ENCODE peak calls at places on chromosomes 13 and 19, in nine cellular contexts. One of them, this sample, is unnamed.
A peak's percentile ranks its signal among the peaks of the same experiment; 100 is the strongest.

GRCh38 chr13:75364131-75364713 is 117.7 kb downstream of the TBC1D4 start:
- DNase-seq in cardiac fibroblast: no peak
- DNase-seq in tibial artery: no peak
- DNase-seq in psoas muscle: no peak
- DNase-seq in left ventricle myocardium inferior: no peak
- DNase-seq in neural progenitor cell: no peak
- DNase-seq in IMR-90: peak; percentile 21
- DNase-seq in upper lobe of right lung: no peak
- DNase-seq in cardiac muscle cell: no peak
- DNase-seq in this sample: no peak

GRCh38 chr13:110661256-110661655 is 44.7 kb downstream of the CARS2 start:
- DNase-seq in neural progenitor cell: no peak
- DNase-seq in cardiac muscle cell: no peak
- DNase-seq in left ventricle myocardium inferior: no peak
- DNase-seq in cardiac fibroblast: peak; percentile 13
- DNase-seq in upper lobe of right lung: no peak
- DNase-seq in tibial artery: no peak
- DNase-seq in psoas muscle: no peak
- DNase-seq in IMR-90: no peak
- DNase-seq in this sample: no peak

GRCh38 chr19:12991296-12991695 is 4.0 kb upstream of the NFIX start:
- DNase-seq in cardiac fibroblast: no peak
- DNase-seq in left ventricle myocardium inferior: no peak
- DNase-seq in cardiac muscle cell: no peak
- DNase-seq in tibial artery: no peak
- DNase-seq in neural progenitor cell: no peak
- DNase-seq in psoas muscle: no peak
- DNase-seq in upper lobe of right lung: no peak
- DNase-seq in IMR-90: no peak
- DNase-seq in this sample: no peak

GRCh38 chr13:67549331-67549730 is 319.2 kb upstream of the PCDH9 start:
- DNase-seq in neural progenitor cell: no peak
- DNase-seq in psoas muscle: no peak
- DNase-seq in cardiac muscle cell: no peak
- DNase-seq in tibial artery: no peak
- DNase-seq in upper lobe of right lung: no peak
- DNase-seq in IMR-90: peak; percentile 91
- DNase-seq in cardiac fibroblast: peak; percentile 23
- DNase-seq in left ventricle myocardium inferior: no peak
- DNase-seq in this sample: no peak

GRCh38 chr13:39603424-39603947 is 493 bp upstream of the LHFPL6 start:
- DNase-seq in IMR-90: peak; percentile 24
- DNase-seq in cardiac fibroblast: peak; percentile 30
- DNase-seq in tibial artery: no peak
- DNase-seq in cardiac muscle cell: peak; percentile 48
- DNase-seq in upper lobe of right lung: no peak
- DNase-seq in left ventricle myocardium inferior: no peak
- DNase-seq in psoas muscle: no peak
- DNase-seq in neural progenitor cell: peak; percentile 29
- DNase-seq in this sample: no peak

GRCh38 chr19:10018219-10018618 is 4.9 kb downstream of the RDH8 start:
- DNase-seq in cardiac muscle cell: no peak
- DNase-seq in cardiac fibroblast: no peak
- DNase-seq in IMR-90: peak; percentile 87
- DNase-seq in neural progenitor cell: no peak
- DNase-seq in tibial artery: no peak
- DNase-seq in psoas muscle: no peak
- DNase-seq in left ventricle myocardium inferior: no peak
- DNase-seq in upper lobe of right lung: no peak
- DNase-seq in this sample: no peak

GRCh38 chr19:4357095-4357797 is 13.9 kb downstream of the MPND start:
- DNase-seq in psoas muscle: no peak
- DNase-seq in IMR-90: no peak
- DNase-seq in upper lobe of right lung: no peak
- DNase-seq in cardiac muscle cell: no peak
- DNase-seq in neural progenitor cell: no peak
- DNase-seq in cardiac fibroblast: no peak
- DNase-seq in left ventricle myocardium inferior: no peak
- DNase-seq in tibial artery: no peak
- DNase-seq in this sample: peak; percentile 84

GRCh38 chr13:27967203-27967735 is 1.8 kb downstream of the CDX2 start:
- DNase-seq in neural progenitor cell: no peak
- DNase-seq in left ventricle myocardium inferior: no peak
- DNase-seq in upper lobe of right lung: no peak
- DNase-seq in tibial artery: no peak
- DNase-seq in cardiac fibroblast: no peak
- DNase-seq in psoas muscle: no peak
- DNase-seq in cardiac muscle cell: no peak
- DNase-seq in IMR-90: no peak
- DNase-seq in this sample: peak; percentile 68

GRCh38 chr19:11540642-11541041 is 2.0 kb downstream of the CNN1 start:
- DNase-seq in cardiac muscle cell: no peak
- DNase-seq in tibial artery: no peak
- DNase-seq in IMR-90: no peak
- DNase-seq in left ventricle myocardium inferior: no peak
- DNase-seq in upper lobe of right lung: no peak
- DNase-seq in cardiac fibroblast: no peak
- DNase-seq in psoas muscle: no peak
- DNase-seq in neural progenitor cell: no peak
- DNase-seq in this sample: no peak

GRCh38 chr13:105655046-105655445 is 880.4 kb downstream of the EFNB2 start:
- DNase-seq in tibial artery: no peak
- DNase-seq in cardiac muscle cell: no peak
- DNase-seq in neural progenitor cell: no peak
- DNase-seq in cardiac fibroblast: peak; percentile 56
- DNase-seq in IMR-90: peak; percentile 74
- DNase-seq in left ventricle myocardium inferior: no peak
- DNase-seq in upper lobe of right lung: no peak
- DNase-seq in psoas muscle: no peak
- DNase-seq in this sample: no peak

GRCh38 chr19:15893498-15893897 is 4.4 kb downstream of the CYP4F2 start:
- DNase-seq in IMR-90: no peak
- DNase-seq in cardiac fibroblast: no peak
- DNase-seq in psoas muscle: no peak
- DNase-seq in tibial artery: no peak
- DNase-seq in neural progenitor cell: no peak
- DNase-seq in upper lobe of right lung: no peak
- DNase-seq in left ventricle myocardium inferior: no peak
- DNase-seq in cardiac muscle cell: no peak
- DNase-seq in this sample: no peak

GRCh38 chr19:15894359-15894758 is 3.5 kb downstream of the CYP4F2 start:
- DNase-seq in psoas muscle: no peak
- DNase-seq in upper lobe of right lung: no peak
- DNase-seq in cardiac fibroblast: no peak
- DNase-seq in left ventricle myocardium inferior: no peak
- DNase-seq in tibial artery: no peak
- DNase-seq in cardiac muscle cell: no peak
- DNase-seq in neural progenitor cell: no peak
- DNase-seq in IMR-90: no peak
- DNase-seq in this sample: no peak

GRCh38 chr19:15895876-15896430 is 1.9 kb downstream of the CYP4F2 start:
- DNase-seq in cardiac fibroblast: no peak
- DNase-seq in tibial artery: no peak
- DNase-seq in left ventricle myocardium inferior: no peak
- DNase-seq in neural progenitor cell: no peak
- DNase-seq in upper lobe of right lung: no peak
- DNase-seq in IMR-90: no peak
- DNase-seq in cardiac muscle cell: no peak
- DNase-seq in psoas muscle: no peak
- DNase-seq in this sample: no peak

GRCh38 chr19:15891434-15891833 is 6.4 kb downstream of the CYP4F2 start:
- DNase-seq in tibial artery: no peak
- DNase-seq in cardiac muscle cell: no peak
- DNase-seq in cardiac fibroblast: no peak
- DNase-seq in psoas muscle: no peak
- DNase-seq in IMR-90: no peak
- DNase-seq in neural progenitor cell: no peak
- DNase-seq in left ventricle myocardium inferior: no peak
- DNase-seq in upper lobe of right lung: no peak
- DNase-seq in this sample: no peak

DNA sequence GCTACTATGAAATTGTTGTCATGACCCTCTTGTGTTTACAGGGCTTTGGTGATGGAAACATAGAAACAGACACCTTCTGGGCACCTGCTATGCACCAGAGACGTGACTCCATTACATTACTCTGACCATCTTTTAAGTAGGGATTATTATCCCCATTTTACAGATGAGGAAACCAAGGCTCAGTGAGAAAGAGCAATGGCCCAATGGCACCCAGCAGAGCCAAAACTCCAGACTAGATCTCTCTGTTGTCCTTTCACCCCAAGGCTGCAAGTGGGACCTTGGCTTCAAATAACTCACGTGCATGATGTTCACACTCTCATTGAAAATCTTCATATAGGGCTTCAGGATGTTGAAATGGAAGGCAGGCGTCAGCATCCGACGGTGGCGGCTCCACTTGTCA is 5.9 kb downstream of the CYP4F2 start:
- DNase-seq in cardiac fibroblast: no peak
- DNase-seq in psoas muscle: no peak
- DNase-seq in IMR-90: no peak
- DNase-seq in neural progenitor cell: no peak
- DNase-seq in upper lobe of right lung: no peak
- DNase-seq in cardiac muscle cell: no peak
- DNase-seq in tibial artery: no peak
- DNase-seq in left ventricle myocardium inferior: no peak
- DNase-seq in this sample: no peak
- H3K4me3 ChIP-seq in cardiac fibroblast: no peak overlapping the region
- H3K4me3 ChIP-seq in psoas muscle: no peak overlapping the region
- H3K4me3 ChIP-seq in IMR-90: no peak overlapping the region
- H3K4me3 ChIP-seq in neural progenitor cell: no peak overlapping the region
- H3K4me3 ChIP-seq in upper lobe of right lung: no peak overlapping the region
- H3K4me3 ChIP-seq in cardiac muscle cell: no peak overlapping the region
- H3K4me3 ChIP-seq in tibial artery: no peak overlapping the region
- H3K4me3 ChIP-seq in left ventricle myocardium inferior: no peak overlapping the region
- H3K4me3 ChIP-seq in this sample: no peak overlapping the region

GRCh38 chr19:35247526-35248309 is 1.1 kb upstream of the LSR start:
- DNase-seq in cardiac fibroblast: no peak
- DNase-seq in upper lobe of right lung: peak; percentile 92
- DNase-seq in left ventricle myocardium inferior: no peak
- DNase-seq in psoas muscle: no peak
- DNase-seq in neural progenitor cell: peak; percentile 98
- DNase-seq in tibial artery: no peak
- DNase-seq in IMR-90: no peak
- DNase-seq in cardiac muscle cell: peak; percentile 96
- DNase-seq in this sample: peak; percentile 54
- TF ChIP-seq CTCF in cardiac fibroblast: no peak
- TF ChIP-seq CTCF in upper lobe of right lung: peak; percentile 51
- TF ChIP-seq CTCF in left ventricle myocardium inferior: peak; percentile 47
- TF ChIP-seq CTCF in psoas muscle: peak; percentile 25
- TF ChIP-seq CTCF in neural progenitor cell: peak; percentile 50
- TF ChIP-seq CTCF in tibial artery: no peak
- TF ChIP-seq CTCF in IMR-90: no peak
- TF ChIP-seq CTCF in cardiac muscle cell: peak; percentile 13
- TF ChIP-seq CTCF in this sample: no peak

GRCh38 chr13:20161951-20162300 is 1.1 kb upstream of the GJA3 start:
- DNase-seq in IMR-90: no peak
- DNase-seq in tibial artery: no peak
- DNase-seq in left ventricle myocardium inferior: no peak
- DNase-seq in cardiac fibroblast: no peak
- DNase-seq in neural progenitor cell: peak; percentile 43
- DNase-seq in psoas muscle: no peak
- DNase-seq in cardiac muscle cell: no peak
- DNase-seq in upper lobe of right lung: no peak
- DNase-seq in this sample: no peak
- H3K4me3 ChIP-seq in IMR-90: no peak overlapping the region
- H3K4me3 ChIP-seq in tibial artery: no peak overlapping the region
- H3K4me3 ChIP-seq in left ventricle myocardium inferior: peak overlapping the region; percentile 74
- H3K4me3 ChIP-seq in cardiac fibroblast: no peak overlapping the region
- H3K4me3 ChIP-seq in neural progenitor cell: peak overlapping the region; percentile 61
- H3K4me3 ChIP-seq in psoas muscle: no peak overlapping the region
- H3K4me3 ChIP-seq in cardiac muscle cell: peak overlapping the region; percentile 94
- H3K4me3 ChIP-seq in upper lobe of right lung: no peak overlapping the region
- H3K4me3 ChIP-seq in this sample: no peak overlapping the region

GRCh38 chr13:48975926-48976676 is 389 bp downstream of the FNDC3A start:
- DNase-seq in cardiac fibroblast: peak; percentile 84
- DNase-seq in psoas muscle: peak; percentile 90
- DNase-seq in upper lobe of right lung: peak; percentile 93
- DNase-seq in neural progenitor cell: peak; percentile 90
- DNase-seq in left ventricle myocardium inferior: peak; percentile 85
- DNase-seq in cardiac muscle cell: peak; percentile 87
- DNase-seq in tibial artery: peak; percentile 83
- DNase-seq in IMR-90: peak; percentile 75
- DNase-seq in this sample: peak; percentile 95

GRCh38 chr13:48977973-48978372 is 2.3 kb downstream of the FNDC3A start:
- DNase-seq in psoas muscle: no peak
- DNase-seq in neural progenitor cell: no peak
- DNase-seq in upper lobe of right lung: no peak
- DNase-seq in left ventricle myocardium inferior: no peak
- DNase-seq in cardiac muscle cell: no peak
- DNase-seq in cardiac fibroblast: no peak
- DNase-seq in IMR-90: peak; percentile 57
- DNase-seq in tibial artery: no peak
- DNase-seq in this sample: no peak

GRCh38 chr13:48976677-48977625 is 1.2 kb downstream of the FNDC3A start:
- DNase-seq in IMR-90: no peak
- DNase-seq in cardiac muscle cell: no peak
- DNase-seq in cardiac fibroblast: peak; percentile 6
- DNase-seq in neural progenitor cell: no peak
- DNase-seq in left ventricle myocardium inferior: no peak
- DNase-seq in upper lobe of right lung: no peak
- DNase-seq in tibial artery: no peak
- DNase-seq in psoas muscle: no peak
- DNase-seq in this sample: peak; percentile 44

GRCh38 chr13:48973845-48974431 is 1.8 kb upstream of the FNDC3A start:
- DNase-seq in IMR-90: no peak
- DNase-seq in cardiac muscle cell: no peak
- DNase-seq in upper lobe of right lung: no peak
- DNase-seq in neural progenitor cell: no peak
- DNase-seq in left ventricle myocardium inferior: no peak
- DNase-seq in tibial artery: no peak
- DNase-seq in cardiac fibroblast: no peak
- DNase-seq in psoas muscle: no peak
- DNase-seq in this sample: no peak

DNA sequence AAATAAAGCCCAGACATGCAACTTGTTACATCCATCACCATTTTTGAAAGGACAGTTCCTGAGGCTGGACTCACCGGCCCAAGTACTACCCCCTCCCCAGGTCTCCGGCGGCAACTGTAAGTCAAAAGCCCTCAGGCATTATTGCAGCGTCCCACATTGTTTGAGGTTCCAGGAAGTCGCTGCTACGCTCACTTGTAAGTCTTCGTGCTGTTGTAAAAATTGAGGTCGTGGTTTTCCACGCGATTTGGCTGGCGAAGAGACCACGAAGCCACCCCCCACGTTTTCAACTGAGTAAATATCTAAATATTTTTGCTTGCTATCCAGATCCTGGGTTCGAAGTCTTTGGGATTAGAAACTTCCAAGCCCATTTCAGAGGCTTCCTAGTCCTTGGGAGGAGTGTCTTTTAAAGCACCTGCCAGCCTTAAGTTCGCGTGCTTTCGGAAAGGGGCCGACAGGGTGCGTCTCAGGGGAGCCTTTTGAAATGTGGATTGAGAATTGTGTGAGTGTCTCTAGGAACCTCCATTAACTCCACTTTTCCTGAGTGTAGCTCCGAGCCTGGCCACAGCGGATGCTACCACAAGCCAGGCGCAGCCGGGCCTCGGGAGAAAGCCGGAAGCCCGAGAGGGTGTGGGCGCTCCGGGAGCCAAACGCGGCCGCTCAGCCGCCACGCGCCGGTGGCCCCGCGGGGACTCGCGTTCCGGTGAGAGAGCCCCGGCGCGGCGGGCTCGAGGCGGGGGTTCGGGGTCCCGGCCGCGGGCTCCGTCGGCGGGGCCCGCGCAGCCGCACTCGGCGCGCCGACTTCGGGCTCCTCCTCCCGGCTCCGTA is at the start of gene FNDC3A:
- DNase-seq in cardiac muscle cell: peak; percentile 88
- DNase-seq in psoas muscle: peak; percentile 89
- DNase-seq in cardiac fibroblast: peak; percentile 70
- DNase-seq in tibial artery: peak; percentile 42
- DNase-seq in upper lobe of right lung: peak; percentile 92
- DNase-seq in left ventricle myocardium inferior: peak; percentile 83
- DNase-seq in neural progenitor cell: peak; percentile 91
- DNase-seq in IMR-90: peak; percentile 64
- DNase-seq in this sample: peak; percentile 94
- TF ChIP-seq CTCF in cardiac muscle cell: peak; percentile 8
- TF ChIP-seq CTCF in psoas muscle: no peak
- TF ChIP-seq CTCF in cardiac fibroblast: peak; percentile 15
- TF ChIP-seq CTCF in tibial artery: peak; percentile 16
- TF ChIP-seq CTCF in upper lobe of right lung: no peak
- TF ChIP-seq CTCF in left ventricle myocardium inferior: peak; percentile 12
- TF ChIP-seq CTCF in neural progenitor cell: peak; percentile 11
- TF ChIP-seq CTCF in IMR-90: no peak
- TF ChIP-seq CTCF in this sample: no peak